ENCODE peak calls at places on chromosome 9, in five cellular contexts. J is H7, H is neural progenitor cell, W is HL-60, T is AG09309. C is an unnamed sample.

GRCh38 chr9:16458696-16459420 is 411.6 kb downstream of the BNC2 start:
- DNase-seq in J (no peak), H (no peak), W (no peak), T (no peak), C (no peak)

GRCh38 chr9:115250646-115251045 is 132.7 kb upstream of the TNC start:
- DNase-seq in J (no peak), H (no peak), W (no peak), T (peak), C (no peak)

GRCh38 chr9:97900738-97901565 is 21.3 kb downstream of the TRMO start:
- DNase-seq in J (peak), H (peak), W (peak), T (no peak), C (peak)

GRCh38 chr9:34974664-34975063 is 14.9 kb upstream of the DNAJB5 start:
- DNase-seq in J (no peak), H (no peak), W (no peak), T (no peak), C (no peak)

GRCh38 chr9:101465330-101465915 is 29.8 kb upstream of the ALDOB start:
- DNase-seq in J (peak), H (peak), W (peak), T (peak), C (peak)

GRCh38 chr9:74415995-74416394 is 81.1 kb upstream of the RORB start:
- DNase-seq in J (no peak), H (no peak), W (no peak), T (no peak), C (no peak)

GRCh38 chr9:88949961-88950340 is 41.3 kb upstream of the S1PR3 start:
- DNase-seq in J (no peak), H (no peak), W (no peak), T (no peak), C (no peak)

GRCh38 chr9:18359335-18359734 is 114.6 kb upstream of the ADAMTSL1 start:
- DNase-seq in J (no peak), H (no peak), W (no peak), T (peak), C (no peak)

GRCh38 chr9:132879443-132880310 is 979 bp downstream of the SPACA9 start:
- DNase-seq in J (no peak), H (no peak), W (peak), T (no peak), C (no peak)

GRCh38 chr9:90868555-90868954 is 66.9 kb downstream of the SYK start:
- DNase-seq in J (no peak), H (no peak), W (no peak), T (no peak), C (no peak)

GRCh38 chr9:4137234-4137633 is 162.6 kb downstream of the GLIS3 start:
- DNase-seq in J (no peak), H (no peak), W (no peak), T (peak), C (peak)

GRCh38 chr9:69145148-69145547 is 28.9 kb upstream of the TJP2 start:
- DNase-seq in J (no peak), H (no peak), W (no peak), T (no peak), C (no peak)

GRCh38 chr9:34289159-34289558 is 39.9 kb downstream of the KIF24 start:
- DNase-seq in J (no peak), H (peak), W (no peak), T (no peak), C (no peak)

GRCh38 chr9:70111042-70111602 is 67.5 kb downstream of the MAMDC2 start:
- DNase-seq in J (peak), H (peak), W (peak), T (no peak), C (peak)

GRCh38 chr9:113178087-113178486 is 27.3 kb downstream of the SLC31A2 start:
- DNase-seq in J (no peak), H (no peak), W (no peak), T (peak), C (no peak)

GRCh38 chr9:27473135-27473534 is 51.0 kb upstream of the IFNK start:
- DNase-seq in J (no peak), H (peak), W (no peak), T (no peak), C (peak)

GRCh38 chr9:98118640-98119601 is at the start of gene TRIM14:
- DNase-seq in J (peak), H (peak), W (peak), T (no peak), C (peak)

GRCh38 chr9:87259543-87259942 is 238.1 kb upstream of the DAPK1 start:
- DNase-seq in J (no peak), H (no peak), W (no peak), T (no peak), C (no peak)

GRCh38 chr9:124810513-124811355 is 33.8 kb downstream of the OLFML2A start:
- DNase-seq in J (peak), H (peak), W (no peak), T (no peak), C (peak)

GRCh38 chr9:20012232-20012631 is 223.4 kb upstream of the SLC24A2 start:
- DNase-seq in J (no peak), H (no peak), W (no peak), T (no peak), C (no peak)

GRCh38 chr9:73780916-73781315 is 629.3 kb downstream of the ANXA1 start:
- DNase-seq in J (no peak), H (no peak), W (no peak), T (no peak), C (no peak)

GRCh38 chr9:105193560-105193959 is 50.9 kb upstream of the SLC44A1 start:
- DNase-seq in J (no peak), H (no peak), W (no peak), T (no peak), C (no peak)

GRCh38 chr9:70079364-70080103 is 35.9 kb downstream of the MAMDC2 start:
- DNase-seq in J (no peak), H (no peak), W (peak), T (peak), C (no peak)

GRCh38 chr9:75181748-75182147 is 93.4 kb downstream of the OSTF1 start:
- DNase-seq in J (no peak), H (no peak), W (no peak), T (no peak), C (no peak)

GRCh38 chr9:128275198-128276007 is at the start of gene GOLGA2:
- DNase-seq in J (peak), H (peak), W (no peak), T (no peak), C (peak)

GRCh38 chr9:12916037-12916436 is 141.2 kb downstream of the LURAP1L start:
- DNase-seq in J (no peak), H (peak), W (no peak), T (no peak), C (peak)

GRCh38 chr9:81535542-81536241 is 153.7 kb downstream of the TLE1 start:
- DNase-seq in J (no peak), H (peak), W (no peak), T (no peak), C (no peak)

GRCh38 chr9:132632426-132632825 is 37.4 kb downstream of the DDX31 start:
- DNase-seq in J (no peak), H (no peak), W (no peak), T (no peak), C (no peak)

GRCh38 chr9:104923289-104923688 is 4.7 kb downstream of the ABCA1 start:
- DNase-seq in J (no peak), H (no peak), W (no peak), T (peak), C (no peak)

GRCh38 chr9:98989036-98990000 is 45.6 kb downstream of the COL15A1 start:
- DNase-seq in J (peak), H (peak), W (peak), T (peak), C (no peak)

GRCh38 chr9:124320062-124320973 is 62.6 kb downstream of the NEK6 start:
- DNase-seq in J (peak), H (peak), W (peak), T (peak), C (peak)

GRCh38 chr9:112848316-112849151 is 42.1 kb downstream of the SLC46A2 start:
- DNase-seq in J (peak), H (peak), W (peak), T (no peak), C (no peak)

GRCh38 chr9:90029996-90030395 is 425.2 kb downstream of the GADD45G start:
- DNase-seq in J (no peak), H (no peak), W (no peak), T (no peak), C (no peak)

GRCh38 chr9:97277953-97278352 is 29.5 kb upstream of the CCDC180 start:
- DNase-seq in J (no peak), H (no peak), W (no peak), T (no peak), C (no peak)

GRCh38 chr9:21031818-21032203 is 371 bp upstream of the HACD4 start:
- DNase-seq in J (no peak), H (no peak), W (no peak), T (no peak), C (no peak)
- H3K4me3 ChIP-seq in J (peak), H (peak), W (peak), T (peak), C (peak)

DNA sequence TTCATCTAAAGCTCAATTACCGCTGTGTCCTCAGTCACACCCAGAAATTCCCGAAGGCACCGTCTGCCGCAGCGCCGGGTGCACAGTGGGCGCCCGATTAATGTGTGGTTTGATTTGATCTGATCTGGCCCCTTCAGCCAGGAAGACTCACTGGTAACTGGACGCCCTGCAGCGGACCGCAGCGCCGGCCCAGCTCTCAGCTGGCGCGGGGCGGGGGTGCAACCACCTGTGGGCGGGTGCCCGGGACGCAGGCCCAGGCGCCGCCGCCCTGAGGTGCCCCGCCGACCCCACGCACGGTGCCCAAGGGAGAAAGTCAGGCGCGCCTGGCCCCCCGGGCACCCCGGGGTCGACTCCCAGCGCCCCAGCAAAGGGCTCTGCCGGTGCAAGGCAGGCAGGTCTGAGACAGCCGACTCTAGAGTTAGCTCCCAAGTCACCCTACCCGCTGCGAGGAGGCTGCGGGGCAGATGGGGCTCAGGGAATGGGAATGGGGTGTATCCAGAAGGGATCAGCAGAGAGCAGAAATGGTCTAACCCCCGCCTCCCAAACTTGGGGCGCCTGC is 1.7 kb downstream of the EPB41L4B start:
- DNase-seq in J (peak), H (peak), W (no peak), T (no peak), C (peak)
- H3K4me3 ChIP-seq in J (peak), H (peak), W (no peak), T (no peak), C (peak)

DNA sequence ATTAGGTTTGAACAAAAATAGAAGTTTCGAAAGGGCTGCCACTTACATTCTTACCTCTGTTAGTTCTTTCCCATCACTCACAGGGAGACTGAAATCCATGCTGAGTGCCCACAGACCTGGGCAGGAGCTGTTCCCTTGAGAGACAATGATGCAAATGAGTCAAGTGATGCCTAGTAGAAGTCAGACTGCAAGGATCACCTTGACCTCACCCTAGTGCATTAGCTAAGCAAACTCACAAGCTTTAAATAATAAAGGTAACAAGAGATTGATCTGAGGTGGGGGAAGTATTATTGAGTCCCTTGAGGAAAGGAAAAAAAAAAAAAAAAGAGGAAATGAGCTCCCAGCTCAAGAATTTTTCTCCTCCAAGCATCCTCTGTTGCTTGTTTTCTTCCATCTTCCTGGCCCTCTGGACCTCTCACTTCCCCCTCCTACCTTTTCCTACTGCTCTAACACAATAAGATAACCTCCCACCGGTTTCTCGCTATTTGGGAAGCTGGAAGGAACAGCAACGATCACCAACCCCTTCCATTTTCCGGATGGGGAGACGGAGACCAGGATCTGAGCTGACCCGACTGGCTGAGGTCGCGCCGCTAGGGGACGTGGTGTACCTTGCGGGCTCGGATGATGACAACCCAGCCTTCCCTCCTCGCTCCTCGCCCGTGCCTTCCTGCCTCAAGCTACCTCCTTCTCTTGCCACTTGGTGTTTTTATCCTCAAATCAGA is 2.0 kb downstream of the LPAR1 start:
- DNase-seq in J (peak), H (peak), W (no peak), T (no peak), C (peak)
- H3K4me3 ChIP-seq in J (peak), H (peak), W (no peak), T (peak), C (no peak)

DNA sequence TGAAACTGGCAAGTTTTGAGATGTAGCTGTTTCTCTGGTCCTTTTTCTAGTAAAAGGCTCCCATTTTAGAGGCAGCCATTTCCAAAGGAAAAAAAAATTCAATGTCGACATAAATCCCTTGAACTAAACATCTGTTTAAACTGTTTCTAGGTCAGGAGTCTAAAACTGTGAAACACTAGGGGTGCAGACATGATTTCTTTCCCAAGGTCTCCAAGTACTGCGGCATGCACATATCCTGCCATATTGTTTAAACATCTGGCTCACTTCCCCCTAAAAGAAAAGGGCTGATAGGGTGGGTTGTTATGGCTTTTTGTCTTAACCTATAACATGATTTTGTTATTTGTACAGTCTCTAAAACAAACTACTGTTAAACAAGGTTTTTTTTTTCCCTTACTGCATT is 51.1 kb downstream of the NFIB start:
- DNase-seq in J (no peak), H (no peak), W (no peak), T (no peak), C (no peak)
- H3K4me3 ChIP-seq in J (no peak), H (no peak), W (no peak), T (no peak), C (no peak)

DNA sequence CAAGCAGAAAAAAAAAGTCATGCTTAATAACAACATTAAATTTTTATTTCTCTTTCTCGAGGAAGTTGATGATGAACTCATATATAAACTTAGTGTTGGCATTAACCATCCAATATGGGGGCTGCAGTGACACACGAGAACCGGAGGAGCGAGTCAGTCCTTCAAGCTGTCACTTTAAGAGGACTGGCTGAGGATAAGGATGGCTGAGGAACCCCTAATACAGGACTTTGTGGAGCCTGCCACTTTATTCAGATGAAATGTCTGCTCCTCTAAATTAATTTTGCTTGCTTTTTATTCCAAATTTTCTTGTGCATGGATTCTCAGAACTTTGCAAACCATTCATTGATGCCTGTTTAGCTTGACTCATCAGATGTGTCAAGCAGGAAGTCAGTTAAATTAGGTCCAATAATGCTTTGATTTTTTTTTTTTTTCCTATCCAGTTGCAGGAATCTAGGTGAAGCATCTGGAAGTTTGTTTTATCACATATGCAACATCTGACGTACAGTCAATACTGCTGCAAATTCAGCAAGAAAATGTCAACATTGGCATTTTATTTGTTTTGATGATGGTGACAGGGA is 144.2 kb upstream of the COL5A1 start:
- DNase-seq in J (no peak), H (no peak), W (no peak), T (no peak), C (no peak)
- H3K4me3 ChIP-seq in J (no peak), H (no peak), W (no peak), T (no peak), C (no peak)

C was measured in HAP-1.